ENCODE peak calls at places on chromosomes 16 and 17, in eight cellular contexts. I, J, K, Q, H, O, E and L are unnamed samples.

GRCh38 chr17:2468270-2468669 is 43.4 kb downstream of the METTL16 start:
- DNase-seq in H (peak; percentile 98), K (no peak), E (no peak), O (no peak), I (peak; percentile 90), Q (no peak), J (no peak), L (no peak)

GRCh38 chr16:57657228-57657627 is 10.9 kb upstream of the ADGRG3 start:
- DNase-seq in H (no peak), Q (no peak), O (no peak), J (no peak), K (no peak), E (no peak), I (no peak), L (no peak)

GRCh38 chr17:61265397-61265796 is 134.2 kb upstream of the TBX2 start:
- DNase-seq in J (no peak), O (no peak), H (no peak), K (no peak), I (no peak), E (no peak), Q (no peak), L (no peak)

GRCh38 chr16:67386861-67387455 is 6.3 kb downstream of the TPPP3 start:
- DNase-seq in I (no peak), Q (no peak), J (no peak), K (no peak), O (no peak), E (no peak), H (no peak), L (no peak)

GRCh38 chr17:9817086-9817485 is 4.8 kb downstream of the GSG1L2 start:
- DNase-seq in K (peak; percentile 20), H (peak; percentile 44), E (peak; percentile 17), O (peak; percentile 22), J (no peak), Q (peak; percentile 80), I (peak; percentile 23), L (peak; percentile 88)

GRCh38 chr17:2157081-2157480 is 102.2 kb downstream of the HIC1 start:
- DNase-seq in Q (no peak), I (peak; percentile 94), O (no peak), H (peak; percentile 98), J (no peak), K (no peak), E (no peak), L (no peak)

GRCh38 chr17:2017274-2017941 is 7.7 kb downstream of the RTN4RL1 start:
- DNase-seq in K (no peak), J (no peak), Q (no peak), O (no peak), H (no peak), E (no peak), I (no peak), L (no peak)

GRCh38 chr17:4142107-4142900 is 526 bp downstream of the ZZEF1 start:
- DNase-seq in I (peak; percentile 78), H (no peak), O (peak; percentile 5), K (peak; percentile 58), E (no peak), J (peak; percentile 49), Q (no peak), L (no peak)

GRCh38 chr17:6674586-6674985 is 23.0 kb downstream of the C17orf100 start:
- DNase-seq in Q (no peak), E (no peak), H (no peak), I (no peak), K (no peak), O (no peak), J (no peak), L (no peak)

GRCh38 chr16:3846595-3847091 is 33.9 kb downstream of the CREBBP start:
- DNase-seq in E (no peak), I (no peak), K (no peak), J (no peak), Q (no peak), H (no peak), O (no peak), L (no peak)

GRCh38 chr16:73047536-73048291 is at the start of gene ZFHX3:
- DNase-seq in I (peak; percentile 83), H (no peak), O (peak; percentile 89), E (peak; percentile 82), K (peak; percentile 83), J (peak; percentile 18), Q (peak; percentile 83), L (no peak)

GRCh38 chr17:306536-307294 is 45.9 kb downstream of the RPH3AL start:
- DNase-seq in E (no peak), Q (no peak), O (no peak), I (no peak), K (no peak), J (no peak), H (no peak), L (no peak)

GRCh38 chr17:31537558-31537957 is 146.1 kb downstream of the RAB11FIP4 start:
- DNase-seq in K (no peak), Q (peak; percentile 30), O (no peak), H (peak; percentile 70), I (peak; percentile 80), J (no peak), E (no peak), L (no peak)

GRCh38 chr17:71349908-71350600 is 770.8 kb upstream of the SOX9 start:
- DNase-seq in K (no peak), E (no peak), I (peak; percentile 71), H (peak; percentile 40), J (no peak), O (no peak), Q (no peak), L (no peak)

GRCh38 chr17:2624292-2624731 is 30.9 kb downstream of the PAFAH1B1 start:
- DNase-seq in K (no peak), H (no peak), E (no peak), J (no peak), I (no peak), O (no peak), Q (peak; percentile 61), L (no peak)

GRCh38 chr17:75773121-75773807 is 8.3 kb upstream of the GALK1 start:
- DNase-seq in I (no peak), K (no peak), H (no peak), O (no peak), Q (peak; percentile 49), E (peak; percentile 27), J (no peak), L (no peak)

GRCh38 chr17:36705651-36706436 is 104.5 kb downstream of the MRM1 start:
- DNase-seq in J (peak; percentile 67), I (peak; percentile 47), K (peak; percentile 64), Q (peak; percentile 80), O (peak; percentile 66), E (peak; percentile 86), H (peak; percentile 27), L (peak; percentile 69)

GRCh38 chr16:24734382-24734781 is 4.9 kb downstream of the TNRC6A start:
- DNase-seq in H (peak; percentile 46), J (no peak), E (no peak), Q (no peak), I (peak; percentile 54), K (no peak), O (no peak), L (no peak)

GRCh38 chr17:60704170-60704569 is 26.5 kb downstream of the BCAS3 start:
- DNase-seq in K (no peak), J (no peak), Q (no peak), O (peak; percentile 2), H (no peak), I (no peak), E (no peak), L (no peak)

GRCh38 chr17:52157603-52158449 is 688 bp downstream of the CA10 start:
- DNase-seq in H (no peak), K (peak; percentile 27), J (no peak), O (no peak), I (no peak), Q (peak; percentile 73), E (peak; percentile 64), L (no peak)

GRCh38 chr17:33288954-33289353 is 4.1 kb downstream of the ASIC2 start:
- DNase-seq in I (no peak), O (peak; percentile 32), J (no peak), K (no peak), Q (peak; percentile 59), E (no peak), H (no peak), L (peak; percentile 7)

GRCh38 chr17:20009302-20010098 is at the start of gene SPECC1:
- DNase-seq in E (peak; percentile 94), H (peak; percentile 45), Q (peak; percentile 94), K (peak; percentile 94), I (no peak), O (peak; percentile 96), J (peak; percentile 90), L (peak; percentile 76)

GRCh38 chr17:39951924-39952664 is 10.7 kb upstream of the GSDMA start:
- DNase-seq in Q (no peak), E (no peak), K (no peak), O (no peak), H (no peak), I (no peak), J (no peak), L (no peak)

GRCh38 chr16:58027341-58028167 is 2.0 kb downstream of the MMP15 start:
- DNase-seq in H (no peak), E (peak; percentile 63), Q (peak; percentile 92), K (peak; percentile 91), O (no peak), I (peak; percentile 43), J (no peak), L (peak; percentile 59)

GRCh38 chr16:89822188-89823086 is 5.8 kb upstream of the SPIRE2 start:
- DNase-seq in Q (no peak), H (no peak), J (no peak), E (no peak), O (peak; percentile 92), I (no peak), K (peak; percentile 58), L (no peak)

GRCh38 chr17:32303861-32304288 is 38.1 kb downstream of the C17orf75 start:
- DNase-seq in E (peak; percentile 53), Q (no peak), K (peak; percentile 77), I (no peak), H (no peak), O (no peak), J (no peak), L (peak; percentile 61)

GRCh38 chr17:10843806-10844205 is 5.9 kb upstream of the PIRT start:
- DNase-seq in Q (peak; percentile 48), I (peak; percentile 13), J (peak; percentile 45), O (peak; percentile 3), H (no peak), E (peak; percentile 12), K (peak; percentile 14), L (no peak)

GRCh38 chr16:86137359-86137758 is 238.4 kb downstream of the IRF8 start:
- DNase-seq in J (no peak), K (no peak), O (no peak), H (no peak), E (no peak), Q (no peak), I (no peak), L (no peak)

GRCh38 chr17:66466933-66467367 is 164.5 kb downstream of the PRKCA start:
- DNase-seq in I (peak; percentile 98), K (peak; percentile 49), O (peak; percentile 72), E (no peak), Q (peak; percentile 23), H (peak; percentile 99), J (peak; percentile 75), L (peak; percentile 78)

GRCh38 chr16:4529085-4530060 is 9.2 kb downstream of the CDIP1 start:
- DNase-seq in J (peak; percentile 43), I (peak; percentile 42), Q (peak; percentile 84), E (no peak), H (peak; percentile 42), O (no peak), K (peak; percentile 90), L (no peak)

GRCh38 chr16:29962344-29962994 is 590 bp downstream of the TMEM219 start:
- DNase-seq in J (no peak), E (no peak), O (no peak), I (peak; percentile 58), K (peak; percentile 12), H (peak; percentile 40), Q (no peak), L (no peak)